ENCODE peak calls at places on chromosomes 13 and 19, in nine cellular contexts. One of them, this sample, is unnamed.

GRCh38 chr13:100594731-100595130 is 6.1 kb upstream of the GGACT start:
- DNase-seq in sigmoid colon: no peak
- DNase-seq in A549: peak; percentile 11
- DNase-seq in transverse colon: peak; percentile 38
- DNase-seq in upper lobe of left lung: no peak
- DNase-seq in ovary: no peak
- DNase-seq in K562: peak; percentile 18
- DNase-seq in tibial nerve: no peak
- DNase-seq in stomach: peak; percentile 56
- DNase-seq in this sample: no peak

GRCh38 chr13:58852076-58852475 is 1220.5 kb downstream of the PCDH17 start:
- DNase-seq in sigmoid colon: no peak
- DNase-seq in A549: no peak
- DNase-seq in transverse colon: no peak
- DNase-seq in upper lobe of left lung: no peak
- DNase-seq in ovary: no peak
- DNase-seq in K562: no peak
- DNase-seq in tibial nerve: no peak
- DNase-seq in stomach: no peak
- DNase-seq in this sample: no peak

GRCh38 chr13:110347535-110348308 is 40.6 kb downstream of the COL4A2 start:
- DNase-seq in sigmoid colon: no peak
- DNase-seq in A549: peak; percentile 84
- DNase-seq in transverse colon: no peak
- DNase-seq in upper lobe of left lung: no peak
- DNase-seq in ovary: no peak
- DNase-seq in K562: no peak
- DNase-seq in tibial nerve: no peak
- DNase-seq in stomach: no peak
- DNase-seq in this sample: no peak

GRCh38 chr13:36323951-36324566 is 22.1 kb downstream of the SPART start:
- DNase-seq in sigmoid colon: no peak
- DNase-seq in A549: peak; percentile 41
- DNase-seq in transverse colon: no peak
- DNase-seq in upper lobe of left lung: no peak
- DNase-seq in ovary: no peak
- DNase-seq in K562: no peak
- DNase-seq in tibial nerve: no peak
- DNase-seq in stomach: no peak
- DNase-seq in this sample: no peak

GRCh38 chr13:52845334-52845761 is 3.1 kb downstream of the PCDH8 start:
- DNase-seq in sigmoid colon: no peak
- DNase-seq in A549: no peak
- DNase-seq in transverse colon: no peak
- DNase-seq in upper lobe of left lung: no peak
- DNase-seq in ovary: no peak
- DNase-seq in K562: no peak
- DNase-seq in tibial nerve: no peak
- DNase-seq in stomach: no peak
- DNase-seq in this sample: no peak

GRCh38 chr13:52374873-52375411 is 31.0 kb downstream of the THSD1 start:
- DNase-seq in sigmoid colon: no peak
- DNase-seq in A549: no peak
- DNase-seq in transverse colon: no peak
- DNase-seq in upper lobe of left lung: no peak
- DNase-seq in ovary: no peak
- DNase-seq in K562: no peak
- DNase-seq in tibial nerve: no peak
- DNase-seq in stomach: no peak
- DNase-seq in this sample: no peak

GRCh38 chr13:103403814-103404213 is 337.6 kb upstream of the SLC10A2 start:
- DNase-seq in sigmoid colon: no peak
- DNase-seq in A549: no peak
- DNase-seq in transverse colon: no peak
- DNase-seq in upper lobe of left lung: no peak
- DNase-seq in ovary: no peak
- DNase-seq in K562: no peak
- DNase-seq in tibial nerve: no peak
- DNase-seq in stomach: no peak
- DNase-seq in this sample: no peak

GRCh38 chr19:43755256-43755801 is 567 bp upstream of the SMG9 start:
- DNase-seq in sigmoid colon: peak; percentile 90
- DNase-seq in A549: peak; percentile 91
- DNase-seq in transverse colon: peak; percentile 90
- DNase-seq in upper lobe of left lung: peak; percentile 93
- DNase-seq in ovary: peak; percentile 84
- DNase-seq in K562: peak; percentile 75
- DNase-seq in tibial nerve: peak; percentile 57
- DNase-seq in stomach: peak; percentile 86
- DNase-seq in this sample: no peak

GRCh38 chr13:44972956-44973581 is 16.2 kb downstream of the NUFIP1 start:
- DNase-seq in sigmoid colon: no peak
- DNase-seq in A549: peak; percentile 10
- DNase-seq in transverse colon: no peak
- DNase-seq in upper lobe of left lung: no peak
- DNase-seq in ovary: no peak
- DNase-seq in K562: peak; percentile 9
- DNase-seq in tibial nerve: no peak
- DNase-seq in stomach: no peak
- DNase-seq in this sample: no peak

GRCh38 chr13:72314210-72314609 is 413.2 kb downstream of the MZT1 start:
- DNase-seq in sigmoid colon: no peak
- DNase-seq in A549: no peak
- DNase-seq in transverse colon: no peak
- DNase-seq in upper lobe of left lung: no peak
- DNase-seq in ovary: no peak
- DNase-seq in K562: no peak
- DNase-seq in tibial nerve: no peak
- DNase-seq in stomach: no peak
- DNase-seq in this sample: no peak

GRCh38 chr19:24101459-24102122 is 14.6 kb downstream of the ZNF254 start:
- DNase-seq in sigmoid colon: no peak
- DNase-seq in A549: no peak
- DNase-seq in transverse colon: no peak
- DNase-seq in upper lobe of left lung: no peak
- DNase-seq in ovary: no peak
- DNase-seq in K562: no peak
- DNase-seq in tibial nerve: no peak
- DNase-seq in stomach: no peak
- DNase-seq in this sample: no peak

GRCh38 chr13:75399168-75399878 is 82.6 kb downstream of the TBC1D4 start:
- DNase-seq in sigmoid colon: no peak
- DNase-seq in A549: no peak
- DNase-seq in transverse colon: no peak
- DNase-seq in upper lobe of left lung: no peak
- DNase-seq in ovary: no peak
- DNase-seq in K562: no peak
- DNase-seq in tibial nerve: no peak
- DNase-seq in stomach: no peak
- DNase-seq in this sample: no peak

GRCh38 chr13:65606622-65607021 is 1623.5 kb downstream of the PCDH9 start:
- DNase-seq in sigmoid colon: no peak
- DNase-seq in A549: no peak
- DNase-seq in transverse colon: no peak
- DNase-seq in upper lobe of left lung: no peak
- DNase-seq in ovary: no peak
- DNase-seq in K562: no peak
- DNase-seq in tibial nerve: no peak
- DNase-seq in stomach: no peak
- DNase-seq in this sample: no peak

GRCh38 chr13:28353679-28354078 is 141.2 kb downstream of the FLT1 start:
- DNase-seq in sigmoid colon: no peak
- DNase-seq in A549: no peak
- DNase-seq in transverse colon: no peak
- DNase-seq in upper lobe of left lung: no peak
- DNase-seq in ovary: no peak
- DNase-seq in K562: no peak
- DNase-seq in tibial nerve: no peak
- DNase-seq in stomach: no peak
- DNase-seq in this sample: no peak

GRCh38 chr13:113581871-113582270 is 2.7 kb upstream of the TFDP1 start:
- DNase-seq in sigmoid colon: no peak
- DNase-seq in A549: no peak
- DNase-seq in transverse colon: no peak
- DNase-seq in upper lobe of left lung: no peak
- DNase-seq in ovary: no peak
- DNase-seq in K562: no peak
- DNase-seq in tibial nerve: no peak
- DNase-seq in stomach: peak; percentile 2
- DNase-seq in this sample: peak; percentile 87

GRCh38 chr19:9847087-9847671 is 12.1 kb downstream of the PIN1 start:
- DNase-seq in sigmoid colon: peak; percentile 88
- DNase-seq in A549: peak; percentile 70
- DNase-seq in transverse colon: peak; percentile 28
- DNase-seq in upper lobe of left lung: peak; percentile 78
- DNase-seq in ovary: no peak
- DNase-seq in K562: peak; percentile 80
- DNase-seq in tibial nerve: no peak
- DNase-seq in stomach: peak; percentile 34
- DNase-seq in this sample: peak; percentile 92

DNA sequence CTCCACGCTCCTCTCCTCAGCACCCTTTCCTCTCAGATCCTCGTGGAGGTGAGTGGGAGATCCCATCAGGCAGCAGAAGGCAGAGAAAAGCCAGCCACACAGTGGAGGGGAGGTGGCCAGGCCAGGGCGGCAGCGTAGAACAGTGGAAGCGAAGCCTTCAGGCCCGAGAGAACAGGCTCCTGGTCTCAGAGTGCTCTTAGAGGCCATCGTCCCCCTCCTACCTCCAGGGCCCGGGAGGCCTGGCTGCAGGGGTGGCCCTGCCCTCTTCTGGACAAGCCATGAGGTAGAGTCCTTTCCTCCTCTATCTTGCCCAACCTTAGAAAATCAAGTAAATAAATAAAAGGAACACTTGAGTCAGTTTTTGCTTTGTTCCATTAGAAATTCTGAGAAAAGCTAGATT is 202.0 kb downstream of the KATNAL1 start:
- DNase-seq in sigmoid colon: no peak
- DNase-seq in A549: no peak
- DNase-seq in transverse colon: no peak
- DNase-seq in upper lobe of left lung: no peak
- DNase-seq in ovary: no peak
- DNase-seq in K562: no peak
- DNase-seq in tibial nerve: no peak
- DNase-seq in stomach: peak; percentile 59
- DNase-seq in this sample: no peak
- H3K4me1 ChIP-seq in sigmoid colon: no peaks in the 10 kb centered on the region
- H3K4me1 ChIP-seq in A549: no peaks in the 10 kb centered on the region
- H3K4me1 ChIP-seq in transverse colon: no peaks in the 10 kb centered on the region
- H3K4me1 ChIP-seq in upper lobe of left lung: no peaks in the 10 kb centered on the region
- H3K4me1 ChIP-seq in ovary: no peaks in the 10 kb centered on the region
- H3K4me1 ChIP-seq in K562: no peaks in the 10 kb centered on the region
- H3K4me1 ChIP-seq in tibial nerve: no peaks in the 10 kb centered on the region
- H3K4me1 ChIP-seq in stomach: peaks cover 13% of the 10 kb centered on the region
- H3K4me1 ChIP-seq in this sample: no peaks in the 10 kb centered on the region

DNA sequence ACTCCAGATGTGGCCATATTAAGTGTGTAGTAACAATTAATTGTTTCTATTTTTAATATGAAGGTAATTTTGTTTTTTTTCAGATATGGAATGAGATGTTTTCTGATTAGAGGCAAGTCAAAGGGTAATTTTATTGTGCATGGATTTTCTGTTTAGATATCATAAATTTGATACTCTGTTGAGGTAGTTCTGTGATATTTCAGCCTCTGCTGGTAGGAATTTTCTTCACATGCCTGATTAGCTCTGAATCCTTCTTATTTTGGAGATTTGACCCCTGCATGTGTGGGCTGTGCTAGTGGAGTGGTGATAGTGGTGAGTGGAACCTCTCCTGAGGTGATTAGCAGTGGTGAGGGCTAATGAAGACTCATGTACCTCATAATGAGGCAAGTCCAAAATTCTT is 301.4 kb downstream of the GPC5 start:
- DNase-seq in sigmoid colon: no peak
- DNase-seq in A549: no peak
- DNase-seq in transverse colon: no peak
- DNase-seq in upper lobe of left lung: no peak
- DNase-seq in ovary: no peak
- DNase-seq in K562: no peak
- DNase-seq in tibial nerve: no peak
- DNase-seq in stomach: no peak
- DNase-seq in this sample: no peak
- TF ChIP-seq EP300 in sigmoid colon: no peak
- TF ChIP-seq EP300 in A549: no peak
- TF ChIP-seq EP300 in transverse colon: no peak
- TF ChIP-seq EP300 in upper lobe of left lung: no peak
- TF ChIP-seq EP300 in ovary: no peak
- TF ChIP-seq EP300 in K562: no peak
- TF ChIP-seq EP300 in tibial nerve: no peak
- TF ChIP-seq EP300 in stomach: no peak
- TF ChIP-seq EP300 in this sample: no peak

DNA sequence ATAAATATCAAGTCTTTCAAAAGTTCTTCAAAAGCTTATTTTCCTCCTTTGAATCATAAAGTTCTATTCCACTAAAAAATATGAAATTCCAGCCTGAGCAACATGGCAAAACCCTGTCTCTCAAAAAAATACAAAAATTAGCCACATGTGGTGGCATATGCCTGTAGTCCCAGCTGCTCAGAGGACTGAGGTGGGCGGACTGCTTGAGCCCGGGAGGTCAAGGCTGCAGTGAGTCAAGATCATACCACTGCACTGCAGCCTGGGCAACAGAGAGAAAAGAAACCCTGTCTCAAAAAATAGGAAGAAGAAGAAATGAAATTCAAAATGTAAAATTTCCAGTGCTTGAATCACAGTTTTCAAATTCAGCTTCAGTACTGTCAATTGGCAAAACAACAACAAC is 24.6 kb downstream of the CAB39L start:
- DNase-seq in sigmoid colon: no peak
- DNase-seq in A549: no peak
- DNase-seq in transverse colon: no peak
- DNase-seq in upper lobe of left lung: no peak
- DNase-seq in ovary: peak; percentile 55
- DNase-seq in K562: no peak
- DNase-seq in tibial nerve: no peak
- DNase-seq in stomach: no peak
- DNase-seq in this sample: no peak
- H3K4me1 ChIP-seq in sigmoid colon: no peaks in the 10 kb centered on the region
- H3K4me1 ChIP-seq in A549: no peaks in the 10 kb centered on the region
- H3K4me1 ChIP-seq in transverse colon: no peaks in the 10 kb centered on the region
- H3K4me1 ChIP-seq in upper lobe of left lung: no peaks in the 10 kb centered on the region
- H3K4me1 ChIP-seq in ovary: peaks cover 3% of the 10 kb centered on the region
- H3K4me1 ChIP-seq in K562: no peaks in the 10 kb centered on the region
- H3K4me1 ChIP-seq in tibial nerve: peaks cover 11% of the 10 kb centered on the region
- H3K4me1 ChIP-seq in stomach: no peaks in the 10 kb centered on the region
- H3K4me1 ChIP-seq in this sample: no peaks in the 10 kb centered on the region

DNA sequence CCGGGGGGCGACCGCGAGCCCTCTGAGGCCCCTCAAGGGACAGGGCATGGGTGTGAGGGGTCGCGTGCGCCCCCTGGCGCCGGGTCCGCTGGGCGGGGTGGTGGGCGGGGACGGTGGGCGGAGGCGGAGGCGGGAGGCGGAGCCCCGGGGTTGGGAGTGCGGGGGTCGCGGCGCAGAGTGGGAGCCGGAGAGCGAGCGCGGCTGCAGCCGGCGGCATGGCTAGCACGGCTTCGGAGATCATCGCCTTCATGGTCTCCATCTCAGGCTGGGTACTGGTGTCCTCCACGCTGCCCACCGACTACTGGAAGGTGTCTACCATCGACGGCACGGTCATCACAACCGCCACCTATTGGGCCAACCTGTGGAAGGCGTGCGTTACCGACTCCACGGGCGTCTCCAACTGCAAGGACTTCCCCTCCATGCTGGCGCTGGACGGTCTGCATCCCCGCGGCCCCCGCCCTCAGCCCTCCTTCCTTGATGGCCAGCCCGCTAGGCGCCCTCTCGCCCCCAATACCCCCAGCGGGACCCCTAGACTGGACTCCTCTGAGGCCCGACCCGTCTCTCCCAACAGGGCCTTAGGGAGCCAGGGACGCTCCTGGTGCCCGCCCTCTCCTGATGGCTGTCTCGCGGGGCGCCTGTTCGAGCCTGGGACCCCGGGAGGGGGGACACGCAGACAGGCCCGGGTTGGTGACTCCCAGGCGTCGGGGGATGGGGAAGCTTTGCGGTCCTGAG is at the start of gene CLDN10:
- DNase-seq in sigmoid colon: no peak
- DNase-seq in A549: peak; percentile 24
- DNase-seq in transverse colon: no peak
- DNase-seq in upper lobe of left lung: peak; percentile 75
- DNase-seq in ovary: no peak
- DNase-seq in K562: peak; percentile 22
- DNase-seq in tibial nerve: no peak
- DNase-seq in stomach: no peak
- DNase-seq in this sample: no peak
- TF ChIP-seq EP300 in sigmoid colon: no peak
- TF ChIP-seq EP300 in A549: no peak
- TF ChIP-seq EP300 in transverse colon: no peak
- TF ChIP-seq EP300 in upper lobe of left lung: no peak
- TF ChIP-seq EP300 in ovary: no peak
- TF ChIP-seq EP300 in K562: no peak
- TF ChIP-seq EP300 in tibial nerve: no peak
- TF ChIP-seq EP300 in stomach: no peak
- TF ChIP-seq EP300 in this sample: no peak

This sample was measured in esophagus muscularis mucosa.